ENCODE peak calls at places on chromosomes 7 and 10, in nine cellular contexts. D, I, J, O, V, A, W, S and N are unnamed samples.

GRCh38 chr7:131231381-131232220 is 96.1 kb upstream of the MKLN1 start:
- DNase-seq in D (peak), J (no peak), S (no peak), O (no peak), W (peak), I (no peak), A (no peak), V (no peak), N (no peak)

GRCh38 chr10:99966306-99966705 is 43.4 kb downstream of the DNMBP start:
- DNase-seq in A (no peak), S (peak), O (no peak), J (no peak), D (peak), I (peak), W (no peak), V (no peak), N (no peak)

GRCh38 chr10:49187950-49188761 is at the start of gene TMEM273:
- DNase-seq in W (peak), O (no peak), D (no peak), S (no peak), A (no peak), J (no peak), V (no peak), I (no peak), N (no peak)

GRCh38 chr10:125016123-125016522 is 74.2 kb downstream of the ZRANB1 start:
- DNase-seq in A (no peak), W (peak), D (no peak), S (no peak), J (no peak), O (no peak), I (no peak), V (no peak), N (no peak)

GRCh38 chr10:43013065-43013464 is 63.8 kb upstream of the RET start:
- DNase-seq in S (no peak), O (no peak), W (no peak), J (no peak), A (no peak), I (no peak), D (no peak), V (no peak), N (no peak)

GRCh38 chr7:152909280-152909679 is 149.7 kb downstream of the ACTR3B start:
- DNase-seq in D (no peak), J (no peak), S (no peak), V (no peak), I (no peak), A (no peak), W (no peak), O (no peak), N (no peak)

GRCh38 chr7:117489435-117489834 is 9.6 kb downstream of the CFTR start:
- DNase-seq in A (no peak), J (no peak), D (no peak), I (no peak), W (no peak), V (no peak), S (no peak), O (no peak), N (no peak)

GRCh38 chr7:29265208-29265923 is 70.8 kb downstream of the CHN2 start:
- DNase-seq in J (no peak), O (no peak), V (peak), A (no peak), I (no peak), S (no peak), D (peak), W (no peak), N (no peak)

GRCh38 chr7:94393251-94393758 is 1.4 kb upstream of the COL1A2 start:
- DNase-seq in I (no peak), W (no peak), O (no peak), V (no peak), D (no peak), S (no peak), A (peak), J (no peak), N (no peak)

GRCh38 chr7:134686782-134687181 is 40.1 kb downstream of the BPGM start:
- DNase-seq in D (no peak), V (no peak), A (no peak), S (no peak), J (no peak), I (peak), W (peak), O (no peak), N (peak)

GRCh38 chr7:45920543-45921380 is at the start of gene IGFBP3:
- DNase-seq in I (peak), W (no peak), D (no peak), A (peak), O (no peak), J (peak), V (peak), S (peak), N (no peak)

GRCh38 chr10:99598781-99599481 is 21.3 kb downstream of the SLC25A28 start:
- DNase-seq in J (no peak), A (no peak), O (no peak), W (no peak), I (no peak), S (no peak), V (no peak), D (peak), N (no peak)

GRCh38 chr10:30587522-30588031 is 42.0 kb downstream of the LYZL2 start:
- DNase-seq in I (no peak), S (no peak), J (no peak), W (no peak), A (no peak), V (no peak), O (no peak), D (no peak), N (no peak)

GRCh38 chr10:59876695-59877094 is 29.7 kb downstream of the CCDC6 start:
- DNase-seq in J (no peak), I (no peak), W (no peak), A (no peak), S (no peak), O (no peak), D (peak), V (no peak), N (no peak)

GRCh38 chr10:2964632-2965296 is 102.6 kb upstream of the PFKP start:
- DNase-seq in O (no peak), S (no peak), A (peak), D (no peak), J (no peak), I (no peak), V (peak), W (no peak), N (no peak)

GRCh38 chr7:82362129-82362528 is 81.4 kb downstream of the CACNA2D1 start:
- DNase-seq in V (no peak), J (no peak), I (no peak), D (peak), A (no peak), S (no peak), W (no peak), O (no peak), N (no peak)

GRCh38 chr10:19683326-19683725 is 132.9 kb upstream of the PLXDC2 start:
- DNase-seq in J (no peak), A (no peak), O (no peak), D (no peak), I (no peak), S (no peak), V (no peak), W (no peak), N (no peak)

GRCh38 chr10:79442171-79443040 is 3.0 kb downstream of the ZCCHC24 start:
- DNase-seq in O (no peak), W (peak), J (no peak), A (no peak), I (no peak), V (no peak), D (no peak), S (no peak), N (no peak)

GRCh38 chr10:49579621-49580020 is 30.5 kb upstream of the SLC18A3 start:
- DNase-seq in I (no peak), O (no peak), D (no peak), S (no peak), W (no peak), V (no peak), J (no peak), A (no peak), N (no peak)

GRCh38 chr7:149147072-149147729 is at the start of gene ZNF398:
- DNase-seq in I (peak), A (peak), V (peak), D (peak), S (no peak), J (peak), W (peak), O (no peak), N (peak)

GRCh38 chr10:42979181-42979580 is 97.7 kb upstream of the RET start:
- DNase-seq in I (no peak), D (no peak), A (no peak), O (no peak), J (no peak), S (no peak), V (no peak), W (no peak), N (peak)

GRCh38 chr10:109411897-109412296 is 511.4 kb downstream of the XPNPEP1 start:
- DNase-seq in J (no peak), W (peak), O (no peak), I (peak), V (no peak), S (no peak), D (peak), A (no peak), N (no peak)

GRCh38 chr10:92240289-92241157 is 50.4 kb downstream of the CPEB3 start:
- DNase-seq in D (peak), S (no peak), I (peak), J (peak), W (peak), V (peak), A (peak), O (peak), N (peak)

GRCh38 chr10:23013581-23014335 is 81.6 kb upstream of the MSRB2 start:
- DNase-seq in J (no peak), V (no peak), W (no peak), I (no peak), D (no peak), S (no peak), A (no peak), O (no peak), N (no peak)

GRCh38 chr7:106285801-106286492 is 1.2 kb upstream of the NAMPT start:
- DNase-seq in J (no peak), A (no peak), S (no peak), O (no peak), V (no peak), D (no peak), I (no peak), W (peak), N (peak)

GRCh38 chr10:127492607-127493250 is 56.4 kb upstream of the NPS start:
- DNase-seq in A (no peak), D (peak), I (peak), S (no peak), O (no peak), W (no peak), J (peak), V (peak), N (peak)

GRCh38 chr7:82578430-82578829 is 134.9 kb upstream of the CACNA2D1 start:
- DNase-seq in D (peak), O (no peak), A (no peak), V (no peak), W (no peak), I (no peak), S (no peak), J (no peak), N (no peak)

GRCh38 chr7:3244241-3244814 is 56.7 kb upstream of the SDK1 start:
- DNase-seq in W (no peak), O (no peak), J (no peak), A (no peak), I (no peak), D (peak), V (no peak), S (peak), N (no peak)

GRCh38 chr7:155972247-155972646 is 160.0 kb upstream of the SHH start:
- DNase-seq in A (no peak), D (no peak), S (no peak), I (no peak), J (no peak), W (no peak), V (no peak), O (no peak), N (no peak)

GRCh38 chr7:105643384-105643783 is 62.1 kb upstream of the EFCAB10 start:
- DNase-seq in S (no peak), D (no peak), O (no peak), J (no peak), V (peak), I (no peak), W (no peak), A (peak), N (no peak)

GRCh38 chr7:6375346-6376101 is 72.2 kb downstream of the DAGLB start:
- DNase-seq in I (no peak), O (no peak), S (no peak), J (no peak), A (no peak), W (no peak), V (no peak), D (peak), N (peak)

GRCh38 chr10:34049469-34049868 is 715.0 kb upstream of the NRP1 start:
- DNase-seq in O (no peak), S (no peak), J (no peak), V (no peak), A (no peak), I (no peak), D (no peak), W (no peak), N (no peak)

GRCh38 chr7:153370092-153370491 is 610.5 kb downstream of the ACTR3B start:
- DNase-seq in D (no peak), O (no peak), A (no peak), W (no peak), S (no peak), I (no peak), J (no peak), V (no peak), N (no peak)